ENCODE peak calls at places on chromosome 17, in ten cellular contexts. One of them, this sample, is unnamed.

GRCh38 chr17:74177018-74177450 is 26.4 kb upstream of the RPL38 start:
- DNase-seq in activated T-cell treated with anti-CD3 and anti-CD28 coated beads for 1 hour: no peak
- DNase-seq in kidney: peak
- DNase-seq in T-cell: no peak
- DNase-seq in activated CD8-positive, alpha-beta T cell treated with anti-CD3 and anti-CD28 coated beads, Interleukin-2, amount 10 ng/mL, durations not matched to agents 7 days and 5 days: no peak
- DNase-seq in effector CD4-positive, alpha-beta T cell: no peak
- DNase-seq in cerebellum: no peak
- DNase-seq in GM10248: no peak
- DNase-seq in AG20443: no peak
- DNase-seq in IMR-90: peak
- DNase-seq in this sample: peak

GRCh38 chr17:45251931-45252330 is 10.0 kb downstream of the SPATA32 start:
- DNase-seq in activated T-cell treated with anti-CD3 and anti-CD28 coated beads for 1 hour: no peak
- DNase-seq in kidney: no peak
- DNase-seq in T-cell: no peak
- DNase-seq in activated CD8-positive, alpha-beta T cell treated with anti-CD3 and anti-CD28 coated beads, Interleukin-2, amount 10 ng/mL, durations not matched to agents 7 days and 5 days: no peak
- DNase-seq in effector CD4-positive, alpha-beta T cell: no peak
- DNase-seq in cerebellum: no peak
- DNase-seq in GM10248: no peak
- DNase-seq in AG20443: no peak
- DNase-seq in IMR-90: no peak
- DNase-seq in this sample: no peak

GRCh38 chr17:7004398-7005253 is 7.8 kb upstream of the RNASEK start:
- DNase-seq in activated T-cell treated with anti-CD3 and anti-CD28 coated beads for 1 hour: no peak
- DNase-seq in kidney: no peak
- DNase-seq in T-cell: peak
- DNase-seq in activated CD8-positive, alpha-beta T cell treated with anti-CD3 and anti-CD28 coated beads, Interleukin-2, amount 10 ng/mL, durations not matched to agents 7 days and 5 days: peak
- DNase-seq in effector CD4-positive, alpha-beta T cell: peak
- DNase-seq in cerebellum: peak
- DNase-seq in GM10248: peak
- DNase-seq in AG20443: peak
- DNase-seq in IMR-90: peak
- DNase-seq in this sample: peak

GRCh38 chr17:82031885-82032627 is 578 bp downstream of the RAC3 start:
- DNase-seq in activated T-cell treated with anti-CD3 and anti-CD28 coated beads for 1 hour: no peak
- DNase-seq in kidney: no peak
- DNase-seq in T-cell: no peak
- DNase-seq in activated CD8-positive, alpha-beta T cell treated with anti-CD3 and anti-CD28 coated beads, Interleukin-2, amount 10 ng/mL, durations not matched to agents 7 days and 5 days: peak
- DNase-seq in effector CD4-positive, alpha-beta T cell: no peak
- DNase-seq in cerebellum: peak
- DNase-seq in GM10248: peak
- DNase-seq in AG20443: no peak
- DNase-seq in IMR-90: no peak
- DNase-seq in this sample: no peak

GRCh38 chr17:31595076-31595475 is 203.6 kb downstream of the RAB11FIP4 start:
- DNase-seq in activated T-cell treated with anti-CD3 and anti-CD28 coated beads for 1 hour: no peak
- DNase-seq in kidney: no peak
- DNase-seq in T-cell: no peak
- DNase-seq in activated CD8-positive, alpha-beta T cell treated with anti-CD3 and anti-CD28 coated beads, Interleukin-2, amount 10 ng/mL, durations not matched to agents 7 days and 5 days: no peak
- DNase-seq in effector CD4-positive, alpha-beta T cell: no peak
- DNase-seq in cerebellum: no peak
- DNase-seq in GM10248: no peak
- DNase-seq in AG20443: peak
- DNase-seq in IMR-90: peak
- DNase-seq in this sample: peak

GRCh38 chr17:59627770-59628171 is 8.1 kb downstream of the CLTC start:
- DNase-seq in activated T-cell treated with anti-CD3 and anti-CD28 coated beads for 1 hour: no peak
- DNase-seq in kidney: no peak
- DNase-seq in T-cell: no peak
- DNase-seq in activated CD8-positive, alpha-beta T cell treated with anti-CD3 and anti-CD28 coated beads, Interleukin-2, amount 10 ng/mL, durations not matched to agents 7 days and 5 days: no peak
- DNase-seq in effector CD4-positive, alpha-beta T cell: no peak
- DNase-seq in cerebellum: no peak
- DNase-seq in GM10248: peak
- DNase-seq in AG20443: no peak
- DNase-seq in IMR-90: no peak
- DNase-seq in this sample: no peak

GRCh38 chr17:27296427-27296979 is 2.6 kb downstream of the WSB1 start:
- DNase-seq in activated T-cell treated with anti-CD3 and anti-CD28 coated beads for 1 hour: no peak
- DNase-seq in kidney: no peak
- DNase-seq in T-cell: no peak
- DNase-seq in activated CD8-positive, alpha-beta T cell treated with anti-CD3 and anti-CD28 coated beads, Interleukin-2, amount 10 ng/mL, durations not matched to agents 7 days and 5 days: no peak
- DNase-seq in effector CD4-positive, alpha-beta T cell: no peak
- DNase-seq in cerebellum: no peak
- DNase-seq in GM10248: no peak
- DNase-seq in AG20443: peak
- DNase-seq in IMR-90: peak
- DNase-seq in this sample: peak

GRCh38 chr17:9628509-9628908 is 16.8 kb upstream of the USP43 start:
- DNase-seq in activated T-cell treated with anti-CD3 and anti-CD28 coated beads for 1 hour: no peak
- DNase-seq in kidney: no peak
- DNase-seq in T-cell: no peak
- DNase-seq in activated CD8-positive, alpha-beta T cell treated with anti-CD3 and anti-CD28 coated beads, Interleukin-2, amount 10 ng/mL, durations not matched to agents 7 days and 5 days: no peak
- DNase-seq in effector CD4-positive, alpha-beta T cell: no peak
- DNase-seq in cerebellum: no peak
- DNase-seq in GM10248: no peak
- DNase-seq in AG20443: no peak
- DNase-seq in IMR-90: no peak
- DNase-seq in this sample: no peak

GRCh38 chr17:27552467-27552779 is 78.6 kb upstream of the LGALS9 start:
- DNase-seq in activated T-cell treated with anti-CD3 and anti-CD28 coated beads for 1 hour: no peak
- DNase-seq in kidney: no peak
- DNase-seq in T-cell: no peak
- DNase-seq in activated CD8-positive, alpha-beta T cell treated with anti-CD3 and anti-CD28 coated beads, Interleukin-2, amount 10 ng/mL, durations not matched to agents 7 days and 5 days: no peak
- DNase-seq in effector CD4-positive, alpha-beta T cell: no peak
- DNase-seq in cerebellum: no peak
- DNase-seq in GM10248: no peak
- DNase-seq in AG20443: peak
- DNase-seq in IMR-90: peak
- DNase-seq in this sample: peak

GRCh38 chr17:51006601-51007000 is 114.1 kb downstream of the SPAG9 start:
- DNase-seq in activated T-cell treated with anti-CD3 and anti-CD28 coated beads for 1 hour: no peak
- DNase-seq in kidney: no peak
- DNase-seq in T-cell: no peak
- DNase-seq in activated CD8-positive, alpha-beta T cell treated with anti-CD3 and anti-CD28 coated beads, Interleukin-2, amount 10 ng/mL, durations not matched to agents 7 days and 5 days: no peak
- DNase-seq in effector CD4-positive, alpha-beta T cell: no peak
- DNase-seq in cerebellum: no peak
- DNase-seq in GM10248: no peak
- DNase-seq in AG20443: peak
- DNase-seq in IMR-90: peak
- DNase-seq in this sample: peak

GRCh38 chr17:9928601-9929341 is 23.7 kb upstream of the RCVRN start:
- DNase-seq in activated T-cell treated with anti-CD3 and anti-CD28 coated beads for 1 hour: no peak
- DNase-seq in kidney: peak
- DNase-seq in T-cell: no peak
- DNase-seq in activated CD8-positive, alpha-beta T cell treated with anti-CD3 and anti-CD28 coated beads, Interleukin-2, amount 10 ng/mL, durations not matched to agents 7 days and 5 days: no peak
- DNase-seq in effector CD4-positive, alpha-beta T cell: no peak
- DNase-seq in cerebellum: peak
- DNase-seq in GM10248: no peak
- DNase-seq in AG20443: peak
- DNase-seq in IMR-90: peak
- DNase-seq in this sample: peak

GRCh38 chr17:57911834-57912673 is 43.2 kb downstream of the CUEDC1 start:
- DNase-seq in activated T-cell treated with anti-CD3 and anti-CD28 coated beads for 1 hour: no peak
- DNase-seq in kidney: peak
- DNase-seq in T-cell: no peak
- DNase-seq in activated CD8-positive, alpha-beta T cell treated with anti-CD3 and anti-CD28 coated beads, Interleukin-2, amount 10 ng/mL, durations not matched to agents 7 days and 5 days: no peak
- DNase-seq in effector CD4-positive, alpha-beta T cell: no peak
- DNase-seq in cerebellum: peak
- DNase-seq in GM10248: no peak
- DNase-seq in AG20443: peak
- DNase-seq in IMR-90: no peak
- DNase-seq in this sample: no peak

GRCh38 chr17:10735251-10735650 is 5.4 kb upstream of the TMEM220 start:
- DNase-seq in activated T-cell treated with anti-CD3 and anti-CD28 coated beads for 1 hour: no peak
- DNase-seq in kidney: no peak
- DNase-seq in T-cell: no peak
- DNase-seq in activated CD8-positive, alpha-beta T cell treated with anti-CD3 and anti-CD28 coated beads, Interleukin-2, amount 10 ng/mL, durations not matched to agents 7 days and 5 days: no peak
- DNase-seq in effector CD4-positive, alpha-beta T cell: no peak
- DNase-seq in cerebellum: no peak
- DNase-seq in GM10248: no peak
- DNase-seq in AG20443: no peak
- DNase-seq in IMR-90: no peak
- DNase-seq in this sample: no peak

GRCh38 chr17:73278049-73278464 is 16.4 kb upstream of the CPSF4L start:
- DNase-seq in activated T-cell treated with anti-CD3 and anti-CD28 coated beads for 1 hour: no peak
- DNase-seq in kidney: no peak
- DNase-seq in T-cell: no peak
- DNase-seq in activated CD8-positive, alpha-beta T cell treated with anti-CD3 and anti-CD28 coated beads, Interleukin-2, amount 10 ng/mL, durations not matched to agents 7 days and 5 days: no peak
- DNase-seq in effector CD4-positive, alpha-beta T cell: no peak
- DNase-seq in cerebellum: peak
- DNase-seq in GM10248: no peak
- DNase-seq in AG20443: peak
- DNase-seq in IMR-90: no peak
- DNase-seq in this sample: peak

GRCh38 chr17:6713130-6713917 is at the start of gene SLC13A5:
- DNase-seq in activated T-cell treated with anti-CD3 and anti-CD28 coated beads for 1 hour: peak
- DNase-seq in kidney: no peak
- DNase-seq in T-cell: no peak
- DNase-seq in activated CD8-positive, alpha-beta T cell treated with anti-CD3 and anti-CD28 coated beads, Interleukin-2, amount 10 ng/mL, durations not matched to agents 7 days and 5 days: no peak
- DNase-seq in effector CD4-positive, alpha-beta T cell: no peak
- DNase-seq in cerebellum: peak
- DNase-seq in GM10248: peak
- DNase-seq in AG20443: peak
- DNase-seq in IMR-90: no peak
- DNase-seq in this sample: peak

GRCh38 chr17:80283116-80283852 is 22.6 kb downstream of the RNF213 start:
- DNase-seq in activated T-cell treated with anti-CD3 and anti-CD28 coated beads for 1 hour: no peak
- DNase-seq in kidney: peak
- DNase-seq in T-cell: no peak
- DNase-seq in activated CD8-positive, alpha-beta T cell treated with anti-CD3 and anti-CD28 coated beads, Interleukin-2, amount 10 ng/mL, durations not matched to agents 7 days and 5 days: no peak
- DNase-seq in effector CD4-positive, alpha-beta T cell: no peak
- DNase-seq in cerebellum: no peak
- DNase-seq in GM10248: no peak
- DNase-seq in AG20443: no peak
- DNase-seq in IMR-90: no peak
- DNase-seq in this sample: no peak

GRCh38 chr17:49358638-49359247 is 3.3 kb downstream of the ZNF652 start:
- DNase-seq in activated T-cell treated with anti-CD3 and anti-CD28 coated beads for 1 hour: no peak
- DNase-seq in kidney: no peak
- DNase-seq in T-cell: peak
- DNase-seq in activated CD8-positive, alpha-beta T cell treated with anti-CD3 and anti-CD28 coated beads, Interleukin-2, amount 10 ng/mL, durations not matched to agents 7 days and 5 days: peak
- DNase-seq in effector CD4-positive, alpha-beta T cell: no peak
- DNase-seq in cerebellum: no peak
- DNase-seq in GM10248: peak
- DNase-seq in AG20443: no peak
- DNase-seq in IMR-90: no peak
- DNase-seq in this sample: peak

GRCh38 chr17:73548620-73549311 is 95.5 kb downstream of the SDK2 start:
- DNase-seq in activated T-cell treated with anti-CD3 and anti-CD28 coated beads for 1 hour: no peak
- DNase-seq in kidney: no peak
- DNase-seq in T-cell: no peak
- DNase-seq in activated CD8-positive, alpha-beta T cell treated with anti-CD3 and anti-CD28 coated beads, Interleukin-2, amount 10 ng/mL, durations not matched to agents 7 days and 5 days: no peak
- DNase-seq in effector CD4-positive, alpha-beta T cell: no peak
- DNase-seq in cerebellum: no peak
- DNase-seq in GM10248: no peak
- DNase-seq in AG20443: no peak
- DNase-seq in IMR-90: no peak
- DNase-seq in this sample: no peak

GRCh38 chr17:27490391-27490790 is 34.1 kb downstream of the KSR1 start:
- DNase-seq in activated T-cell treated with anti-CD3 and anti-CD28 coated beads for 1 hour: no peak
- DNase-seq in kidney: no peak
- DNase-seq in T-cell: no peak
- DNase-seq in activated CD8-positive, alpha-beta T cell treated with anti-CD3 and anti-CD28 coated beads, Interleukin-2, amount 10 ng/mL, durations not matched to agents 7 days and 5 days: no peak
- DNase-seq in effector CD4-positive, alpha-beta T cell: no peak
- DNase-seq in cerebellum: no peak
- DNase-seq in GM10248: no peak
- DNase-seq in AG20443: no peak
- DNase-seq in IMR-90: no peak
- DNase-seq in this sample: peak

GRCh38 chr17:59914274-59914854 is 21.4 kb downstream of the RPS6KB1 start:
- DNase-seq in activated T-cell treated with anti-CD3 and anti-CD28 coated beads for 1 hour: no peak
- DNase-seq in kidney: no peak
- DNase-seq in T-cell: no peak
- DNase-seq in activated CD8-positive, alpha-beta T cell treated with anti-CD3 and anti-CD28 coated beads, Interleukin-2, amount 10 ng/mL, durations not matched to agents 7 days and 5 days: peak
- DNase-seq in effector CD4-positive, alpha-beta T cell: no peak
- DNase-seq in cerebellum: peak
- DNase-seq in GM10248: peak
- DNase-seq in AG20443: peak
- DNase-seq in IMR-90: peak
- DNase-seq in this sample: peak

GRCh38 chr17:45405250-45406086 is 27.2 kb downstream of the ARHGAP27 start:
- DNase-seq in activated T-cell treated with anti-CD3 and anti-CD28 coated beads for 1 hour: no peak
- DNase-seq in kidney: peak
- DNase-seq in T-cell: no peak
- DNase-seq in activated CD8-positive, alpha-beta T cell treated with anti-CD3 and anti-CD28 coated beads, Interleukin-2, amount 10 ng/mL, durations not matched to agents 7 days and 5 days: no peak
- DNase-seq in effector CD4-positive, alpha-beta T cell: no peak
- DNase-seq in cerebellum: no peak
- DNase-seq in GM10248: no peak
- DNase-seq in AG20443: peak
- DNase-seq in IMR-90: no peak
- DNase-seq in this sample: peak

GRCh38 chr17:12252442-12252841 is 231.8 kb downstream of the MAP2K4 start:
- DNase-seq in activated T-cell treated with anti-CD3 and anti-CD28 coated beads for 1 hour: no peak
- DNase-seq in kidney: no peak
- DNase-seq in T-cell: no peak
- DNase-seq in activated CD8-positive, alpha-beta T cell treated with anti-CD3 and anti-CD28 coated beads, Interleukin-2, amount 10 ng/mL, durations not matched to agents 7 days and 5 days: no peak
- DNase-seq in effector CD4-positive, alpha-beta T cell: no peak
- DNase-seq in cerebellum: no peak
- DNase-seq in GM10248: no peak
- DNase-seq in AG20443: no peak
- DNase-seq in IMR-90: no peak
- DNase-seq in this sample: no peak

GRCh38 chr17:7001562-7001961 is 5.7 kb downstream of the ALOX12 start:
- DNase-seq in activated T-cell treated with anti-CD3 and anti-CD28 coated beads for 1 hour: no peak
- DNase-seq in kidney: peak
- DNase-seq in T-cell: no peak
- DNase-seq in activated CD8-positive, alpha-beta T cell treated with anti-CD3 and anti-CD28 coated beads, Interleukin-2, amount 10 ng/mL, durations not matched to agents 7 days and 5 days: peak
- DNase-seq in effector CD4-positive, alpha-beta T cell: no peak
- DNase-seq in cerebellum: no peak
- DNase-seq in GM10248: no peak
- DNase-seq in AG20443: peak
- DNase-seq in IMR-90: no peak
- DNase-seq in this sample: peak

GRCh38 chr17:72890711-72891110 is 201.8 kb downstream of the SLC39A11 start:
- DNase-seq in activated T-cell treated with anti-CD3 and anti-CD28 coated beads for 1 hour: no peak
- DNase-seq in kidney: no peak
- DNase-seq in T-cell: no peak
- DNase-seq in activated CD8-positive, alpha-beta T cell treated with anti-CD3 and anti-CD28 coated beads, Interleukin-2, amount 10 ng/mL, durations not matched to agents 7 days and 5 days: no peak
- DNase-seq in effector CD4-positive, alpha-beta T cell: no peak
- DNase-seq in cerebellum: no peak
- DNase-seq in GM10248: no peak
- DNase-seq in AG20443: peak
- DNase-seq in IMR-90: peak
- DNase-seq in this sample: peak

GRCh38 chr17:16040710-16041251 is 41.2 kb downstream of the TTC19 start:
- DNase-seq in activated T-cell treated with anti-CD3 and anti-CD28 coated beads for 1 hour: no peak
- DNase-seq in kidney: no peak
- DNase-seq in T-cell: no peak
- DNase-seq in activated CD8-positive, alpha-beta T cell treated with anti-CD3 and anti-CD28 coated beads, Interleukin-2, amount 10 ng/mL, durations not matched to agents 7 days and 5 days: no peak
- DNase-seq in effector CD4-positive, alpha-beta T cell: no peak
- DNase-seq in cerebellum: peak
- DNase-seq in GM10248: no peak
- DNase-seq in AG20443: peak
- DNase-seq in IMR-90: peak
- DNase-seq in this sample: peak